ENCODE peak calls at places on chromosome 19, in nine cellular contexts. X, J, I, E, N, A, H, T and B are unnamed samples.

GRCh38 chr19:43780706-43781525 is at the start of gene KCNN4:
- DNase-seq in J (peak), H (no peak), A (no peak), N (no peak), T (peak), X (no peak), I (no peak), E (no peak), B (no peak)

GRCh38 chr19:19661141-19661674 is 2.3 kb downstream of the ATP13A1 start:
- DNase-seq in A (no peak), I (peak), T (no peak), N (no peak), E (no peak), H (no peak), J (no peak), X (no peak), B (no peak)

GRCh38 chr19:15231256-15231655 is 992 bp downstream of the EPHX3 start:
- DNase-seq in J (no peak), H (no peak), I (no peak), N (no peak), E (no peak), A (no peak), X (no peak), T (no peak), B (no peak)

GRCh38 chr19:19849056-19849455 is 16.6 kb upstream of the ZNF253 start:
- DNase-seq in I (no peak), N (no peak), J (no peak), A (no peak), T (no peak), E (no peak), X (no peak), H (no peak), B (no peak)

GRCh38 chr19:19531951-19532805 is 3.5 kb downstream of the YJEFN3 start:
- DNase-seq in N (no peak), E (peak), J (peak), X (peak), H (peak), I (peak), T (peak), A (peak), B (peak)

GRCh38 chr19:11797491-11797890 is 832 bp upstream of the ZNF491 start:
- DNase-seq in T (peak), E (peak), X (peak), N (no peak), H (peak), A (peak), I (peak), J (peak), B (peak)

GRCh38 chr19:4981681-4981958 is 12.7 kb downstream of the KDM4B start:
- DNase-seq in J (no peak), E (no peak), T (no peak), I (no peak), X (no peak), N (no peak), H (no peak), A (no peak), B (no peak)

GRCh38 chr19:15241259-15241658 is 9.0 kb upstream of the EPHX3 start:
- DNase-seq in J (no peak), N (no peak), E (no peak), I (no peak), T (no peak), H (no peak), X (no peak), A (no peak), B (no peak)

GRCh38 chr19:57947419-57948134 is at the start of gene ZNF256:
- DNase-seq in N (peak), T (peak), J (peak), E (peak), I (peak), A (peak), X (peak), H (peak), B (peak)

GRCh38 chr19:10963865-10964264 is 3.0 kb downstream of the SMARCA4 start:
- DNase-seq in H (no peak), N (no peak), J (no peak), X (no peak), T (no peak), E (no peak), I (no peak), A (no peak), B (no peak)

GRCh38 chr19:7705387-7706187 is 3.7 kb upstream of the FCER2 start:
- DNase-seq in J (peak), X (no peak), A (no peak), T (no peak), I (no peak), N (no peak), E (peak), H (no peak), B (no peak)

GRCh38 chr19:31214086-31214485 is 135.2 kb downstream of the TSHZ3 start:
- DNase-seq in H (no peak), N (peak), I (no peak), J (peak), X (no peak), A (no peak), T (peak), E (peak), B (peak)

GRCh38 chr19:17724655-17725054 is 5.4 kb downstream of the MAP1S start:
- DNase-seq in N (no peak), H (no peak), E (no peak), T (no peak), A (no peak), J (no peak), X (no peak), I (no peak), B (no peak)

GRCh38 chr19:13153627-13154240 is 3.5 kb downstream of the IER2 start:
- DNase-seq in H (no peak), I (no peak), E (no peak), J (peak), N (no peak), T (peak), X (peak), A (peak), B (no peak)
- TF ChIP-seq CTCF in H (no peak), I (no peak), E (no peak), J (no peak), N (peak), T (no peak), X (no peak), A (no peak), B (peak)

GRCh38 chr19:45922281-45922680 is 7.7 kb upstream of the NANOS2 start:
- DNase-seq in A (no peak), J (no peak), I (no peak), E (no peak), N (no peak), T (peak), X (no peak), H (no peak), B (no peak)
- TF ChIP-seq CTCF in A (peak), J (no peak), I (no peak), E (no peak), N (peak), T (peak), X (no peak), H (peak), B (no peak)

DNA sequence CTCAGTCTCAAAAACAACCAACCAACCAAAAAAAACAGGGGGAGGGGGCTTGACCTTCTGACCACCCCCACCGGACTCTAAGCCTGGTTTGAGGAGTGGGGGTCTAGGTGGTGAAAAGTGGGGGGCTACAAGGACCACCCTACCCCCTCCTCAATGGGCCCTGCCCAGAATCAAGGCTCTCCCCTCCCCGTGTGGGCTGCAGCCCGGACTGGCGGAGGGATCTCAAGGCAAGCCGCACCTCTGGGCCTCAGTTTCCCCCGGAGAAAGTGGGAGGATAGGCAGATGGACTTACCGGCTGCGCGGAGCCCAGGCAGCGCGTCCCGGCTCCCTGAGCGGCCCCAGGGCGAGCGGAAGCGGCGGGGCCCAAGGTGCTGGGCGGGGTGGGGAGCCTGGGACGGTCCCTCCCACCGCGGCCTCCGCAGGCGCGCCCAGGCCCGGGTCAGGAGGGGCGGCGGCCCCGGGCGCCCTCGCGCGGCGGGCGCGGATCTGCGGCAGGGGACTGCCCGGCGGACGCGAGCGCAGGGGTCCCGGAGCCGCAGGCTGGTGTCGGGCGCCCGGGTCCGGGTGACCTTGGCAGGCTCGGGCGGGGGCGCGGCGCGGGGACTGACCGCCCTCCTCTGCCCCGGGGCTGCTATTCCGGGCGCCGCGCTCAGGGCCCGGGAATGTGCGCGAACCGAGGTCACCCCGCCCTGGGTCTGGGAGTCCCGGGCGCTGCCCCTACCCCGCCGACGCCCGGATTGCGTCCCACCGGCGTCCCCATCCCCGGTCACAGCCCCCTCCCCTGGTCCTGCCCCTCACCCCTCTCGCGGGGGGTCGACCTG is at the start of gene ADAMTSL5:
- DNase-seq in T (peak), E (no peak), H (peak), X (no peak), N (no peak), J (peak), I (no peak), A (no peak), B (peak)
- TF ChIP-seq CTCF in T (no peak), E (peak), H (no peak), X (no peak), N (no peak), J (no peak), I (no peak), A (peak), B (peak)

DNA sequence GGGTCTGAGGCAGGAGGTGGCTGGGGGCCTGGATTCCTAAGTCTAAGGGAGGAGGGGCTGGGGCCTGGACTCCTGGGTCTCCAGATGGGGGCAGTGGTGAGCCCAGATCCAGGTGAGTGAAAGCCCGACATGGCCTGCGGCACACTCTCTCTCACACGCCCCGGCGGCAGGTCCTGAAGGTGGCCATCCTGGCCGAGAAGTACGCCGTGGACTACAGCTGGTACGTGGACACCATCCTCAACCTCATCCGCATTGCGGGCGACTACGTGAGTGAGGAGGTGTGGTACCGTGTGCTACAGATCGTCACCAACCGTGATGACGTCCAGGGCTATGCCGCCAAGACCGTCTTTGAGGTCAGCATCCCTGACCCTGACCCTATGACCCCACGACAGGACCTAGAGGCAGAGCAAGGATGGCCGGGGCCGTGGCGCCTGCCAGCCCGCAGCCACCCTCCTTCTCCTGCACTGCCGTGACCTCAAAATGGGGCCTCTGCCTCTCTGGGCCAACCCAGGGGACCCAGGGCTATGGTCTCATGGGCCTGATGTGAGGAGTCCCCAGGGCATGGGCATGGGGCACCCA is 13.2 kb downstream of the FUZ start:
- DNase-seq in A (no peak), H (peak), E (no peak), I (no peak), X (peak), J (no peak), T (no peak), N (no peak), B (no peak)
- TF ChIP-seq CTCF in A (no peak), H (peak), E (no peak), I (no peak), X (no peak), J (no peak), T (peak), N (peak), B (peak)

DNA sequence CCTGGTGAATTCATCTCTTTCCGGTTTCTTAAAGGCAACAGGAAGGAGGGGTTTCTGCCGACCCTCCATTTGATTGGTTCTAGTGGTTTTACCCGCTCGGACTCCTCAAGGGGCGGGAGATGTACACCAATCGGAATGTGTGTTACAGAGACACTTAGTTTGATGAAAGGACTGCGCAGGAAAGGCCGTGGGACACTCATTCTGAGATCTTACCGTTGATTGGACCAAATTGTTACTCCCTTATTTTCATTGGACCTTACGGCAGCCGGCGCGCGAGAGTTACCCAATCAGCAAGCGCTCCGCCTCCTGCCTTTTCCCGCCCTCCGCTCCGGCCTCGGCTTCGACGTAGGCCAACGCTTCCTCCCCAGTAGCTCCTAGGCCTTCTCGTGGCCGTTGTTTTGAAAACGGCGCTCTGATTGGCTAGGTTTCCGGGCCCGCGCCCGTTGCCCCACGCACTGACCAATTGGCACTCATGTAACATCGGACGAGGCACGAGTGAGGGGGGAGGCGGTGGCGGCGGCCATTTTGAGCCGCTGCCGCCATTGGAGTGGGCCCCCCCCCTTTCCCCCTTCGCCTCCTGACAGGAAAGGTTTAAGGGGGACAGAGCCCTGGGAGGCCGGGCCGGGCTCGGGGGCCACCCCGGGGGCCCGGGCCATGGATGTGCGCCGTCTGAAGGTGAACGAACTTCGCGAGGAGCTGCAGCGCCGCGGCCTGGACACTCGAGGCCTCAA is at the start of gene HNRNPUL1:
- DNase-seq in X (peak), I (peak), J (peak), N (peak), T (peak), H (peak), E (peak), A (peak), B (peak)
- TF ChIP-seq CTCF in X (peak), I (peak), J (no peak), N (peak), T (peak), H (no peak), E (peak), A (peak), B (peak)

GRCh38 chr19:3683405-3683865 is 16.8 kb downstream of the PIP5K1C start:
- DNase-seq in A (no peak), X (peak), T (peak), I (no peak), N (no peak), E (no peak), H (no peak), J (no peak), B (peak)

GRCh38 chr19:3682741-3683404 is 17.4 kb downstream of the PIP5K1C start:
- DNase-seq in A (no peak), N (no peak), E (no peak), T (peak), H (peak), I (no peak), J (no peak), X (peak), B (peak)

GRCh38 chr19:3687393-3687773 is 12.9 kb downstream of the PIP5K1C start:
- DNase-seq in N (no peak), E (no peak), X (no peak), I (no peak), A (no peak), J (no peak), H (no peak), T (no peak), B (no peak)

GRCh38 chr19:3683866-3684816 is 16.1 kb downstream of the PIP5K1C start:
- DNase-seq in I (peak), E (no peak), H (no peak), A (no peak), N (no peak), T (peak), X (no peak), J (no peak), B (no peak)

DNA sequence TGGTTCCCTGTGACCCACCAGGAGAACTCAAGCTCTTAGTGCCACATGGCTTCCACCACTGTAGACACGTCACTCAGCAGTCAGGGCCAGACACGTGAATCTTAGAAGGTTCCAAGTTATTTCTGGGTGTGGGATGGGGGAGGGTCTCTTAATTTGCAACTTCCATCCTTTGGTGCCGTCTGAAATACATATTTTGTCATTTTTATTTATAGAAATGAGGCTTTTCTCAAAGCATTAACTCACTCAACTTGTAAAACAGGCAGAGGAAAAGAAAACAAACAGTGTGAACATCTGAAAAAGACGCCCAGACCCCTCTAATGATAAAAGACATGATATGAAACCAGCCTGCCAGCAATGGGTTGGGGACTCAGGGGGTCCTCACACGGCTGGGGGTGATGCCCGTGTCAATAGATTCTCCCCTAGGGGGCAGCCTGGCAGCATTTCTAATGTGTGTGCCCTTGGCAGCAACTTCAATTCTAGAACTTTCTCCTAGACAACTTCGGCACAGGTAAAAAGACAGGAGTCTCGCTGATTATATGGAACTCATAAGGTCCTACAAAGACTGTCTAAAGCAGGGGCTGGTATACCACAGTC is 15.4 kb downstream of the PIP5K1C start:
- DNase-seq in A (no peak), E (no peak), N (no peak), X (no peak), J (no peak), H (no peak), T (no peak), I (no peak), B (no peak)
- TF ChIP-seq CTCF in A (no peak), E (no peak), N (no peak), X (no peak), J (no peak), H (peak), T (no peak), I (no peak), B (peak)

GRCh38 chr19:53881482-53882390 is at the start of gene PRKCG:
- DNase-seq in H (peak), E (no peak), I (peak), N (no peak), A (peak), T (no peak), J (peak), X (peak), B (no peak)
- TF ChIP-seq CTCF in H (peak), E (peak), I (peak), N (peak), A (peak), T (peak), J (no peak), X (no peak), B (peak)

GRCh38 chr19:6021878-6022569 is 44.1 kb upstream of the RANBP3 start:
- DNase-seq in I (peak), A (peak), J (peak), X (peak), H (peak), E (peak), N (no peak), T (peak), B (peak)

GRCh38 chr19:6020972-6021805 is 43.2 kb upstream of the RANBP3 start:
- DNase-seq in I (no peak), J (peak), N (no peak), E (no peak), A (no peak), H (no peak), T (no peak), X (no peak), B (no peak)

GRCh38 chr19:6023936-6024335 is 46.0 kb upstream of the RANBP3 start:
- DNase-seq in N (no peak), J (no peak), X (no peak), I (no peak), T (no peak), E (no peak), H (no peak), A (no peak), B (no peak)

GRCh38 chr19:6023085-6023682 is 45.2 kb upstream of the RANBP3 start:
- DNase-seq in T (peak), I (no peak), J (no peak), A (no peak), H (no peak), X (no peak), E (peak), N (no peak), B (no peak)

GRCh38 chr19:6022570-6023049 is 44.7 kb upstream of the RANBP3 start:
- DNase-seq in I (no peak), A (no peak), E (no peak), X (no peak), N (no peak), H (no peak), T (no peak), J (no peak), B (no peak)
- TF ChIP-seq CTCF in I (no peak), A (no peak), E (no peak), X (no peak), N (no peak), H (no peak), T (no peak), J (no peak), B (peak)

DNA sequence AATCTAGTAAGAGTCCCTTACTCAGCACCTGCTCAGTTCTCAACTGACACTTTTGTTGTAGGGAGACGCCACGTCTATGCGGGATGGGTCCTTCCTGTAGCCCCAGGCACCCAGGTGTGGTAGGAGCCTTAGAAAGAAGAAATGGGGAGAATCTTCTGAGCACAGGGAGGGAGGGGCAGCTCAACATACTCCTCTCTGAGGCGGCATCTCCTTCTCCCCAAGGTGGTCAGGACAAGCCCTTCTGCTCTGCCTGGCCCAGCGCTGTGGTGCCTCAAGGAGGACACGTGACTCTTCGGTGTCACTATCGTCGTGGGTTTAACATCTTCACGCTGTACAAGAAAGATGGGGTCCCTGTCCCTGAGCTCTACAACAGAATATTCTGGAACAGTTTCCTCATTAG is 1.2 kb downstream of the KIR2DL4 start:
- DNase-seq in H (no peak), E (no peak), J (no peak), I (no peak), X (no peak), N (no peak), A (no peak), T (no peak), B (peak)
- TF ChIP-seq CTCF in H (no peak), E (no peak), J (no peak), I (no peak), X (no peak), N (no peak), A (no peak), T (no peak), B (no peak)